ENCODE peak calls at places on chromosome 7, in eight cellular contexts. U is GM03348; C is T-helper 9 cell; J is amniotic stem cell; R is activated T-cell treated with anti-CD3 and anti-CD28 coated beads, Interleukin-2, amount 50 U/mL, for 72 hours; O is Caki2; F is HT1080; I is activated CD4-positive, alpha-beta T cell treated with anti-CD3 and anti-CD28 coated beads, Interleukin-2, amount 50 U/mL, for 1 hour. X is an unnamed sample.
A peak's percentile ranks its signal among the peaks of the same experiment; 100 is the strongest.

GRCh38 chr7:53437336-53437735 is 401.9 kb downstream of the POM121L12 start:
- DNase-seq in U (no peak), C (no peak), J (no peak), R (no peak), O (no peak), F (peak; percentile 65), I (no peak), X (no peak)

GRCh38 chr7:159138508-159138907 is 6.2 kb downstream of the VIPR2 start:
- DNase-seq in U (no peak), C (no peak), J (no peak), R (no peak), O (no peak), F (no peak), I (no peak), X (no peak)

GRCh38 chr7:90412458-90413184 is 9.4 kb downstream of the CLDN12 start:
- DNase-seq in U (no peak), C (no peak), J (no peak), R (peak; percentile 24), O (no peak), F (peak; percentile 20), I (peak; percentile 16), X (no peak)

GRCh38 chr7:42843209-42843800 is 68.6 kb downstream of the C7orf25 start:
- DNase-seq in U (peak; percentile 57), C (no peak), J (no peak), R (peak; percentile 10), O (no peak), F (peak; percentile 29), I (no peak), X (no peak)

GRCh38 chr7:130222-130572 is 62.2 kb upstream of the FAM20C start:
- DNase-seq in U (no peak), C (no peak), J (no peak), R (no peak), O (no peak), F (no peak), I (no peak), X (no peak)

GRCh38 chr7:30430300-30430699 is 48.3 kb downstream of the NOD1 start:
- DNase-seq in U (no peak), C (no peak), J (no peak), R (no peak), O (peak; percentile 15), F (no peak), I (no peak), X (no peak)

GRCh38 chr7:22576941-22577927 is 77.2 kb upstream of the STEAP1B start:
- DNase-seq in U (peak; percentile 75), C (no peak), J (peak; percentile 65), R (no peak), O (peak; percentile 91), F (peak; percentile 94), I (no peak), X (no peak)

GRCh38 chr7:105639677-105640493 is 58.6 kb upstream of the EFCAB10 start:
- DNase-seq in U (no peak), C (no peak), J (no peak), R (no peak), O (no peak), F (no peak), I (no peak), X (no peak)

GRCh38 chr7:71636329-71636728 is 504.4 kb downstream of the GALNT17 start:
- DNase-seq in U (no peak), C (no peak), J (no peak), R (no peak), O (no peak), F (no peak), I (no peak), X (no peak)